ENCODE peak calls at places on chromosomes 2 and 18, in six cellular contexts. Z is stimulated activated CD8-positive, alpha-beta memory T cell treated with anti-CD3 and anti-CD28 coated beads, Interleukin-7, amount 100 ng/mL, for 24 hours; U is right lobe of liver; K is bronchial epithelial cell; X is IMR-90; Q is nephron progenitor cell. H is an unnamed sample.

GRCh38 chr2:33022989-33023731 is 76.4 kb downstream of the LTBP1 start:
- DNase-seq in U (no peak), Q (no peak), X (peak), K (peak), Z (no peak), H (no peak)

GRCh38 chr2:230891509-230891908 is 26.8 kb downstream of the ITM2C start:
- DNase-seq in Z (no peak), K (no peak), Q (no peak), X (no peak), U (no peak), H (no peak)

GRCh38 chr18:21112140-21112473 is 494 bp upstream of the ROCK1 start:
- DNase-seq in K (no peak), U (no peak), Z (peak), X (no peak), Q (peak), H (peak)

GRCh38 chr2:230866704-230867561 is 2.2 kb downstream of the ITM2C start:
- DNase-seq in Q (no peak), X (peak), Z (no peak), K (no peak), U (no peak), H (no peak)

GRCh38 chr2:181779288-181779871 is 99.1 kb upstream of the NEUROD1 start:
- DNase-seq in X (no peak), Q (no peak), K (no peak), U (no peak), Z (no peak), H (no peak)

GRCh38 chr2:96952976-96953610 is 33.3 kb downstream of the FAM178B start:
- DNase-seq in Z (no peak), K (no peak), Q (no peak), X (peak), U (no peak), H (no peak)

GRCh38 chr18:54392621-54393023 is 34.9 kb downstream of the C18orf54 start:
- DNase-seq in K (peak), U (no peak), X (peak), Z (no peak), Q (peak), H (no peak)

GRCh38 chr2:101022221-101022620 is 20.1 kb downstream of the RPL31 start:
- DNase-seq in U (no peak), Z (no peak), X (no peak), K (no peak), Q (no peak), H (no peak)

GRCh38 chr2:134202361-134202760 is 51.5 kb upstream of the MGAT5 start:
- DNase-seq in Z (no peak), X (no peak), U (no peak), K (no peak), Q (no peak), H (no peak)

GRCh38 chr2:65172994-65173790 is 43.3 kb upstream of the RAB1A start:
- DNase-seq in Q (no peak), X (no peak), Z (no peak), K (no peak), U (no peak), H (no peak)

GRCh38 chr2:46818141-46818552 is 97.5 kb downstream of the MCFD2 start:
- DNase-seq in Z (no peak), X (no peak), Q (no peak), K (no peak), U (no peak), H (no peak)

GRCh38 chr2:98458667-98459380 is 14.2 kb downstream of the INPP4A start:
- DNase-seq in Q (no peak), Z (no peak), K (peak), U (no peak), X (no peak), H (no peak)

GRCh38 chr18:46481048-46481846 is 175.8 kb downstream of the LOXHD1 start:
- DNase-seq in X (peak), U (no peak), Q (peak), K (peak), Z (peak), H (no peak)

GRCh38 chr2:156619021-156619539 is 182.9 kb downstream of the GPD2 start:
- DNase-seq in U (no peak), Z (no peak), K (no peak), X (no peak), Q (no peak), H (no peak)

GRCh38 chr2:10043906-10044601 is 704 bp downstream of the KLF11 start:
- DNase-seq in Q (peak), X (peak), K (peak), U (peak), Z (peak), H (peak)

GRCh38 chr2:200288670-200289429 is 17.6 kb upstream of the SPATS2L start:
- DNase-seq in Q (no peak), X (peak), U (peak), K (peak), Z (no peak), H (no peak)

GRCh38 chr2:142938240-142938639 is 60.8 kb downstream of the KYNU start:
- DNase-seq in X (no peak), U (no peak), Q (no peak), Z (no peak), K (no peak), H (no peak)

GRCh38 chr2:60353863-60354262 is 199.6 kb downstream of the BCL11A start:
- DNase-seq in U (no peak), K (no peak), Z (no peak), X (no peak), Q (no peak), H (no peak)

GRCh38 chr2:39718483-39718882 is 52.8 kb downstream of the TMEM178A start:
- DNase-seq in U (no peak), Q (no peak), Z (no peak), X (no peak), K (no peak), H (no peak)

GRCh38 chr18:42114310-42114943 is 159.4 kb downstream of the PIK3C3 start:
- DNase-seq in Z (peak), U (peak), Q (peak), K (peak), X (peak), H (no peak)

GRCh38 chr2:44616616-44617266 is 255.0 kb downstream of the CAMKMT start:
- DNase-seq in K (no peak), U (no peak), Z (no peak), X (no peak), Q (no peak), H (no peak)

GRCh38 chr2:25032094-25032493 is 9.8 kb upstream of the EFR3B start:
- DNase-seq in Q (no peak), U (no peak), X (peak), Z (no peak), K (no peak), H (no peak)

GRCh38 chr2:109348190-109348589 is 219.2 kb downstream of the SH3RF3 start:
- DNase-seq in K (no peak), U (no peak), Z (no peak), Q (no peak), X (no peak), H (no peak)

GRCh38 chr18:56711706-56712445 is 60.7 kb downstream of the WDR7 start:
- DNase-seq in U (no peak), Q (no peak), K (no peak), Z (no peak), X (no peak), H (no peak)

GRCh38 chr18:28793911-28794310 is 617.0 kb upstream of the CDH2 start:
- DNase-seq in U (no peak), K (peak), Q (no peak), Z (no peak), X (no peak), H (no peak)

GRCh38 chr2:175126661-175127060 is 41.3 kb downstream of the ATF2 start:
- DNase-seq in U (no peak), Z (no peak), X (no peak), K (peak), Q (no peak), H (no peak)

GRCh38 chr2:236642584-236643291 is 73.1 kb downstream of the ACKR3 start:
- DNase-seq in Q (no peak), K (peak), U (no peak), X (peak), Z (no peak), H (peak)

GRCh38 chr2:20934226-20934625 is 109.6 kb downstream of the APOB start:
- DNase-seq in U (no peak), Z (no peak), Q (no peak), X (no peak), K (no peak), H (no peak)

GRCh38 chr18:37674570-37674969 is 109.0 kb upstream of the CELF4 start:
- DNase-seq in Q (no peak), U (no peak), K (peak), X (no peak), Z (no peak), H (no peak)

GRCh38 chr2:62270728-62271127 is 74.8 kb downstream of the B3GNT2 start:
- DNase-seq in U (peak), Z (no peak), Q (no peak), K (no peak), X (peak), H (no peak)

GRCh38 chr2:236530512-236530911 is 39.1 kb upstream of the ACKR3 start:
- DNase-seq in Q (no peak), X (no peak), Z (no peak), K (no peak), U (no peak), H (no peak)

GRCh38 chr2:8976419-8976818 is 27.1 kb downstream of the MBOAT2 start:
- DNase-seq in Z (no peak), Q (no peak), U (no peak), X (no peak), K (no peak), H (no peak)

GRCh38 chr2:16630463-16630862 is 35.2 kb downstream of the CYRIA start:
- DNase-seq in Z (no peak), X (no peak), K (no peak), U (no peak), Q (no peak), H (no peak)

GRCh38 chr2:240130393-240131195 is 5.5 kb downstream of the COPS9 start:
- DNase-seq in Z (no peak), U (no peak), K (no peak), Q (no peak), X (no peak), H (no peak)

GRCh38 chr18:32730620-32731021 is 42.2 kb downstream of the KLHL14 start:
- DNase-seq in Z (no peak), X (no peak), K (peak), Q (no peak), U (no peak), H (no peak)

GRCh38 chr2:54325148-54325547 is 69.1 kb upstream of the TSPYL6 start:
- DNase-seq in U (no peak), Z (no peak), K (no peak), X (no peak), Q (no peak), H (no peak)

GRCh38 chr2:226799976-226800940 is 638 bp upstream of the IRS1 start:
- DNase-seq in Q (peak), K (peak), U (peak), X (peak), Z (no peak), H (no peak)

H was measured in omental fat pad.